ENCODE peak calls at places on chromosomes 5 and 9, in four cellular contexts. B is K562, K is HepG2, A is HCT116. Z is an unnamed sample.

GRCh38 chr9:127556871-127557270 is 55.2 kb upstream of the STXBP1 start:
- DNase-seq in B (no peak), K (no peak), A (no peak), Z (no peak)

GRCh38 chr5:146644811-146645210 is 128.8 kb upstream of the GPR151 start:
- DNase-seq in B (no peak), K (no peak), A (no peak), Z (no peak)

GRCh38 chr9:134623408-134624066 is 18.1 kb upstream of the COL5A1 start:
- DNase-seq in B (no peak), K (no peak), A (no peak), Z (no peak)

GRCh38 chr5:157157492-157157891 is 8.6 kb downstream of the GARIN3 start:
- DNase-seq in B (no peak), K (no peak), A (no peak), Z (no peak)

GRCh38 chr5:77428033-77428432 is 64.1 kb downstream of the WDR41 start:
- DNase-seq in B (no peak), K (no peak), A (no peak), Z (no peak)

GRCh38 chr9:121863931-121864330 is 212.5 kb downstream of the DAB2IP start:
- DNase-seq in B (no peak), K (no peak), A (no peak), Z (no peak)

GRCh38 chr9:86034863-86035734 is 64.3 kb downstream of the GOLM1 start:
- DNase-seq in B (peak; percentile 26), K (peak; percentile 32), A (peak; percentile 29), Z (no peak)

GRCh38 chr9:126788631-126789349 is 16.1 kb upstream of the ZBTB43 start:
- DNase-seq in B (no peak), K (no peak), A (no peak), Z (no peak)

GRCh38 chr9:127904888-127905728 is 5.7 kb upstream of the ST6GALNAC6 start:
- DNase-seq in B (no peak), K (no peak), A (no peak), Z (no peak)

GRCh38 chr9:137056739-137057407 is 3.0 kb upstream of the ENTPD2 start:
- DNase-seq in B (no peak), K (peak; percentile 49), A (no peak), Z (no peak)

GRCh38 chr5:114789773-114790402 is 379.8 kb downstream of the TRIM36 start:
- DNase-seq in B (no peak), K (peak; percentile 8), A (peak; percentile 34), Z (no peak)

GRCh38 chr9:110121170-110121569 is 86.8 kb downstream of the C9orf152 start:
- DNase-seq in B (no peak), K (no peak), A (no peak), Z (no peak)

GRCh38 chr5:127227881-127228280 is 62.7 kb upstream of the MEGF10 start:
- DNase-seq in B (no peak), K (no peak), A (no peak), Z (no peak)

GRCh38 chr9:129733632-129733953 is 19.2 kb downstream of the PTGES start:
- DNase-seq in B (no peak), K (no peak), A (no peak), Z (no peak)

GRCh38 chr5:56680731-56681130 is 134.6 kb upstream of the MAP3K1 start:
- DNase-seq in B (no peak), K (no peak), A (no peak), Z (no peak)

GRCh38 chr9:127283917-127284316 is 19.3 kb downstream of the GARNL3 start:
- DNase-seq in B (no peak), K (no peak), A (no peak), Z (no peak)

GRCh38 chr5:107604990-107605389 is 65.7 kb downstream of the EFNA5 start:
- DNase-seq in B (no peak), K (no peak), A (no peak), Z (no peak)

GRCh38 chr9:137757139-137757538 is 120.4 kb upstream of the CACNA1B start:
- DNase-seq in B (no peak), K (no peak), A (no peak), Z (no peak)

GRCh38 chr5:137282216-137282615 is 216.9 kb downstream of the SPOCK1 start:
- DNase-seq in B (no peak), K (no peak), A (no peak), Z (peak; percentile 51)

GRCh38 chr5:121982500-121983261 is 20.9 kb downstream of the SRFBP1 start:
- DNase-seq in B (no peak), K (no peak), A (no peak), Z (no peak)

GRCh38 chr9:93094294-93095204 is 1.5 kb upstream of the CARD19 start:
- DNase-seq in B (no peak), K (no peak), A (no peak), Z (no peak)

GRCh38 chr9:122939611-122940010 is 1.2 kb upstream of the RABGAP1 start:
- DNase-seq in B (no peak), K (no peak), A (no peak), Z (no peak)

GRCh38 chr5:151815051-151815450 is 43.3 kb downstream of the G3BP1 start:
- DNase-seq in B (no peak), K (no peak), A (no peak), Z (no peak)

GRCh38 chr5:136924490-136924889 is 559.1 kb upstream of the TRPC7 start:
- DNase-seq in B (no peak), K (no peak), A (no peak), Z (no peak)

GRCh38 chr9:126981218-126981617 is 66.6 kb downstream of the RALGPS1 start:
- DNase-seq in B (no peak), K (no peak), A (no peak), Z (no peak)

DNA sequence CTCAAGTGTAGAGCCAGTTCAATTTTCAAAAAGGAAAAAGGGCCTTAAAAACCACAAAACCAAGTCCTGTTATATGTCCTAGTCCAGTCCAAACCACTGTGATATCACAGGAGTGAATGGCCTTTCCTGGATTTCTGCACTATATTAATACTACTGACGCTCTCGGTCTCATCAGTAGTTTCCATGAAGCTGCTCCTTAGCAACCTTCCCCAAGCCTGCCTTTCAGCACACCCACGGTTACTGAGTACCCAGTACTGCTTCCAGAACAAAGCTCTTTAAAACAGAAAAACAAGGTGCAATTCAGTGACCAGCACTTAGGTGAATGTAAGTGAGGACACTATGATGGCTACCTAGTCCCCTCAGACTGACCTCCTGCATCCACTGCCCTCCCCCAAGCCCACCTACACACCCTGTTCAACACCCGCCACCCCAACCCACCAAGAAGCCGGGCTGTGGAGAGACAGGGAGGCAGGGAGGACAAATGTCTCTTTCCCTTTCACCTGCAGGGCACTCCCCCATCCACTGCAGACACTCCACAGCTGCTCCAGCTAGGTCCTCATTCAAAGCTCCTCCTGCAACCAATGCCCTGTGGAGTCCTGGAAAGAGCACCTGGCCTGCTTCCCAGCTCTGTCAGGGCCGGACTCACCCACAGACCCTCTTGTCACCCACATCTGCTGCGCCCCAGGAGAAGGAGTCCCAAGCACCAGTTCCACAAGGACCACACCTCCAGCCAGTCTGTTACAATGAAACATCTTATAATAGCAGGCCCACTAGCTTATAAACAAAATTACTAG is 25.9 kb downstream of the PSMB7 start:
- DNase-seq in B (no peak), K (no peak), A (no peak), Z (no peak)
- TF ChIP-seq TCF7L2 in B (no peak), K (no peak), A (no peak), Z (no peak)

GRCh38 chr9:131420913-131421312 is 27.0 kb downstream of the PRRC2B start:
- DNase-seq in B (no peak), K (peak; percentile 58), A (no peak), Z (no peak)
- TF ChIP-seq CTCF in B (no peak), K (peak; percentile 43), A (no peak), Z (no peak)

GRCh38 chr5:140545606-140546005 is 1.9 kb upstream of the EIF4EBP3 start:
- DNase-seq in B (no peak), K (no peak), A (no peak), Z (no peak)

GRCh38 chr5:140548791-140549190 is 1.3 kb downstream of the EIF4EBP3 start:
- DNase-seq in B (no peak), K (no peak), A (no peak), Z (no peak)

GRCh38 chr5:140548300-140548688 is 832 bp downstream of the EIF4EBP3 start:
- DNase-seq in B (no peak), K (no peak), A (no peak), Z (no peak)

GRCh38 chr5:140547508-140548299 is at the start of gene EIF4EBP3:
- DNase-seq in B (peak; percentile 86), K (peak; percentile 94), A (peak; percentile 61), Z (peak; percentile 64)

DNA sequence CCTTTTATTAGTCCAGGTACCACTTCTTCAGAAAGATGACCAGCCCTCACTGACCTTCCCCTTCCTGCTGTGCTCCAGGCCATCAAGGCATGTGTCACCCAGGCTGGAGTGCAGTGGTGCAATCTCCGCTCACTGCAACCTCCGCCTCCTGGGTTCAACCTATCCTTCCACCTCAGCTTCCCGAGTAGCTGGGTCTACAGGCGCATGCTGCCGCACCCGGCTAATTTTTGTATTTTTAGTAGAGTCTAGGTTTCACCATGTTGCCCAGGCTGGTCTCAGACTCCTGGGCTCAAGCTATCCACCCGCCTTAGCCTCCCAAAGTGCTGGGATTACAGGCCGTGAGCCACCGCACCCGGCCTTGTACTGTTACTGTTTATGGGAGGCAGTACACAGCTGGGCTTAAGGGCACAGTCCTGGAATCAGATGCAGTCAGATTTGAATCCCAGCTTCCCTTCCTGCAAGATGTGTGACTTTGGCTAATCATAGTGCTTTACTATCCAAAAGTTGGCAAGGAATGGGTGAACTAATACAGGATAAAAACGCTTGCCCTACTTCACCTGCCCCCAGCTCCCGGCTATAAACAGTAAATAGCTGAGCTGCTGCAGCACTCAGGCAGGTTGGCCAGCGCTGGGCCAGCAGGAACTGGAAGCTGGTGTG is 483 bp upstream of the EIF4EBP3 start:
- DNase-seq in B (no peak), K (peak; percentile 66), A (no peak), Z (no peak)
- TF ChIP-seq TCF7L2 in B (no peak), K (no peak), A (peak; percentile 23), Z (no peak)

GRCh38 chr5:135438712-135439111 is 8.4 kb downstream of the DCANP1 start:
- DNase-seq in B (no peak), K (no peak), A (no peak), Z (no peak)

GRCh38 chr5:135436856-135437795 is 10.0 kb downstream of the DCANP1 start:
- DNase-seq in B (peak; percentile 63), K (no peak), A (no peak), Z (no peak)

GRCh38 chr5:135435467-135436330 is 11.4 kb downstream of the DCANP1 start:
- DNase-seq in B (no peak), K (no peak), A (no peak), Z (no peak)

GRCh38 chr5:135439426-135440205 is 7.5 kb downstream of the DCANP1 start:
- DNase-seq in B (no peak), K (no peak), A (no peak), Z (no peak)

GRCh38 chr5:135437796-135438560 is 9.2 kb downstream of the DCANP1 start:
- DNase-seq in B (peak; percentile 24), K (peak; percentile 34), A (peak; percentile 44), Z (peak; percentile 52)
- TF ChIP-seq CTCF in B (no peak), K (no peak), A (peak; percentile 17), Z (no peak)

GRCh38 chr5:171579162-171579561 is 159.7 kb downstream of the FGF18 start:
- DNase-seq in B (no peak), K (no peak), A (no peak), Z (no peak)

GRCh38 chr5:171575808-171576207 is 156.4 kb downstream of the FGF18 start:
- DNase-seq in B (no peak), K (no peak), A (no peak), Z (no peak)

GRCh38 chr5:171579849-171580505 is 160.5 kb downstream of the FGF18 start:
- DNase-seq in B (no peak), K (no peak), A (no peak), Z (no peak)

GRCh38 chr5:171577042-171577441 is 157.6 kb downstream of the FGF18 start:
- DNase-seq in B (no peak), K (no peak), A (no peak), Z (no peak)

GRCh38 chr5:171577940-171578856 is 158.8 kb downstream of the FGF18 start:
- DNase-seq in B (no peak), K (no peak), A (no peak), Z (no peak)
- TF ChIP-seq TCF7L2 in B (no peak), K (no peak), A (no peak), Z (no peak)

Z was measured in Panc1.